ENCODE peak calls at places on chromosome 10, in five cellular contexts. M, B, K, E and L are unnamed samples.

GRCh38 chr10:14450041-14450491 is 119.3 kb upstream of the FRMD4A start:
- DNase-seq in M (no peak), B (no peak), K (no peak), E (no peak), L (peak; percentile 30)

GRCh38 chr10:33189373-33189772 is 145.1 kb downstream of the NRP1 start:
- DNase-seq in M (no peak), B (no peak), K (no peak), E (no peak), L (no peak)

GRCh38 chr10:78042058-78042751 is 8.5 kb downstream of the RPS24 start:
- DNase-seq in M (no peak), B (no peak), K (no peak), E (no peak), L (no peak)

GRCh38 chr10:33136781-33137180 is 178.8 kb upstream of the ITGB1 start:
- DNase-seq in M (no peak), B (no peak), K (no peak), E (no peak), L (no peak)

GRCh38 chr10:17145239-17145638 is 15.6 kb upstream of the CUBN start:
- DNase-seq in M (no peak), B (no peak), K (no peak), E (no peak), L (no peak)

GRCh38 chr10:43155716-43156115 is 17.5 kb downstream of the CSGALNACT2 start:
- DNase-seq in M (no peak), B (no peak), K (no peak), E (no peak), L (no peak)

GRCh38 chr10:118763202-118763988 is 8.6 kb upstream of the CACUL1 start:
- DNase-seq in M (no peak), B (no peak), K (no peak), E (no peak), L (no peak)

GRCh38 chr10:72449842-72450495 is 95.2 kb upstream of the DNAJB12 start:
- DNase-seq in M (no peak), B (no peak), K (no peak), E (no peak), L (peak; percentile 53)

GRCh38 chr10:93816123-93816747 is 58.5 kb downstream of the LGI1 start:
- DNase-seq in M (peak; percentile 83), B (no peak), K (peak; percentile 9), E (peak; percentile 76), L (peak; percentile 63)

GRCh38 chr10:70680899-70681730 is 8.8 kb downstream of the ADAMTS14 start:
- DNase-seq in M (no peak), B (no peak), K (no peak), E (no peak), L (no peak)

GRCh38 chr10:88095291-88095721 is 231.9 kb downstream of the PTEN start:
- DNase-seq in M (no peak), B (no peak), K (no peak), E (no peak), L (no peak)

GRCh38 chr10:73529089-73529832 is 33.4 kb upstream of the PPP3CB start:
- DNase-seq in M (peak; percentile 86), B (peak; percentile 4), K (peak; percentile 72), E (peak; percentile 95), L (peak; percentile 40)

GRCh38 chr10:108327706-108328105 is 1163.2 kb upstream of the SORCS1 start:
- DNase-seq in M (no peak), B (no peak), K (no peak), E (no peak), L (no peak)

GRCh38 chr10:127888526-127889312 is 4.0 kb downstream of the CLRN3 start:
- DNase-seq in M (no peak), B (no peak), K (no peak), E (no peak), L (no peak)

GRCh38 chr10:19250542-19250941 is 201.9 kb downstream of the MALRD1 start:
- DNase-seq in M (no peak), B (no peak), K (no peak), E (no peak), L (no peak)

GRCh38 chr10:103553743-103554487 is 60.4 kb downstream of the NEURL1 start:
- DNase-seq in M (no peak), B (no peak), K (no peak), E (no peak), L (no peak)

GRCh38 chr10:71312840-71313789 is 5.9 kb upstream of the SLC29A3 start:
- DNase-seq in M (peak; percentile 17), B (no peak), K (no peak), E (no peak), L (no peak)

GRCh38 chr10:104218751-104219150 is 13.4 kb downstream of the CFAP43 start:
- DNase-seq in M (no peak), B (no peak), K (no peak), E (no peak), L (no peak)

GRCh38 chr10:88062798-88063472 is 199.5 kb downstream of the PTEN start:
- DNase-seq in M (no peak), B (no peak), K (no peak), E (no peak), L (no peak)

GRCh38 chr10:34681933-34682332 is 133.2 kb downstream of the PARD3 start:
- DNase-seq in M (no peak), B (no peak), K (no peak), E (no peak), L (no peak)

GRCh38 chr10:6494934-6495592 is 85.0 kb downstream of the PRKCQ start:
- DNase-seq in M (no peak), B (peak; percentile 22), K (peak; percentile 78), E (no peak), L (no peak)

GRCh38 chr10:130531312-130531711 is 395.1 kb downstream of the GLRX3 start:
- DNase-seq in M (no peak), B (no peak), K (no peak), E (no peak), L (no peak)

GRCh38 chr10:9147475-9147874 is 1093.0 kb downstream of the GATA3 start:
- DNase-seq in M (no peak), B (no peak), K (no peak), E (no peak), L (no peak)

GRCh38 chr10:47409171-47409865 is 25.2 kb upstream of the ZNF488 start:
- DNase-seq in M (no peak), B (no peak), K (no peak), E (no peak), L (no peak)

GRCh38 chr10:131786756-131787605 is 113.8 kb upstream of the PPP2R2D start:
- DNase-seq in M (peak; percentile 51), B (no peak), K (no peak), E (peak; percentile 68), L (peak; percentile 54)

GRCh38 chr10:72186633-72187330 is 29.0 kb upstream of the ANAPC16 start:
- DNase-seq in M (peak; percentile 94), B (no peak), K (no peak), E (no peak), L (no peak)

GRCh38 chr10:27344568-27345454 is 104.2 kb upstream of the ACBD5 start:
- DNase-seq in M (no peak), B (no peak), K (no peak), E (peak; percentile 54), L (no peak)

GRCh38 chr10:36574212-36574611 is 551.2 kb upstream of the ANKRD30A start:
- DNase-seq in M (no peak), B (no peak), K (no peak), E (no peak), L (no peak)

GRCh38 chr10:130491698-130492050 is 355.5 kb downstream of the GLRX3 start:
- DNase-seq in M (no peak), B (no peak), K (no peak), E (no peak), L (no peak)

GRCh38 chr10:37857287-37858211 is at the start of gene ZNF248:
- DNase-seq in M (peak; percentile 97), B (peak; percentile 89), K (peak; percentile 96), E (peak; percentile 86), L (peak; percentile 97)

GRCh38 chr10:58991842-58992241 is 184.6 kb upstream of the PHYHIPL start:
- DNase-seq in M (no peak), B (no peak), K (no peak), E (no peak), L (no peak)
- H3K4me1 ChIP-seq in M (no peaks in the 10 kb centered on the region), B (no peaks in the 10 kb centered on the region), K (no peaks in the 10 kb centered on the region), E (peaks cover 2% of the 10 kb centered on the region), L (no peaks in the 10 kb centered on the region)

GRCh38 chr10:91592282-91593020 is 40.4 kb downstream of the PPP1R3C start:
- DNase-seq in M (no peak), B (no peak), K (no peak), E (no peak), L (no peak)

GRCh38 chr10:91590142-91590903 is 42.5 kb downstream of the PPP1R3C start:
- DNase-seq in M (no peak), B (no peak), K (no peak), E (no peak), L (peak; percentile 74)

GRCh38 chr10:91593366-91593765 is 39.5 kb downstream of the PPP1R3C start:
- DNase-seq in M (no peak), B (no peak), K (no peak), E (no peak), L (no peak)

GRCh38 chr10:91590904-91591791 is 41.7 kb downstream of the PPP1R3C start:
- DNase-seq in M (no peak), B (no peak), K (no peak), E (no peak), L (peak; percentile 51)

DNA sequence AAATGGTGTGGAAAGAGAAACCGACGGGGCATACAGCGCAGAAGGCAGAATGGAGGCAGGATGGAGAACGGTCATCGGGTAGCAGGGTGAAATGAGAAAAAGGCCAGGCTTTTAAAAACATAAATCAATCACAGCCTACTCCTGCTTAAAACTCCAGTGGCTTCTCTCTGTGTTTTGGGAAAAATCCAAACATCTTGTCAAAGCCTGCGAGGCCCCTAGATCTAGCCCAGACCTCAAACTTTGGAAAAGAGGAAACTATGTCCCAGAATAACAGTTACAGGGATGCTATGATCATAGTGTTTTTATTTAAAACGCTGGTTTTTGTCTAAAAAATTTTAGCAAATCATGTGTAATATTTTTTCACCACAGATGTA is 41.1 kb downstream of the PPP1R3C start:
- DNase-seq in M (no peak), B (no peak), K (no peak), E (no peak), L (no peak)
- H3K27ac ChIP-seq in M (no peak overlapping the region), B (no peak overlapping the region), K (no peak overlapping the region), E (no peak overlapping the region), L (peak overlapping the region; percentile 77)

GRCh38 chr10:113068178-113068890 is 118.3 kb downstream of the TCF7L2 start:
- DNase-seq in M (no peak), B (no peak), K (no peak), E (no peak), L (no peak)
- H3K4me1 ChIP-seq in M (peaks cover 3% of the 10 kb centered on the region), B (no peaks in the 10 kb centered on the region), K (no peaks in the 10 kb centered on the region), E (peaks cover 38% of the 10 kb centered on the region), L (peaks cover 81% of the 10 kb centered on the region)

DNA sequence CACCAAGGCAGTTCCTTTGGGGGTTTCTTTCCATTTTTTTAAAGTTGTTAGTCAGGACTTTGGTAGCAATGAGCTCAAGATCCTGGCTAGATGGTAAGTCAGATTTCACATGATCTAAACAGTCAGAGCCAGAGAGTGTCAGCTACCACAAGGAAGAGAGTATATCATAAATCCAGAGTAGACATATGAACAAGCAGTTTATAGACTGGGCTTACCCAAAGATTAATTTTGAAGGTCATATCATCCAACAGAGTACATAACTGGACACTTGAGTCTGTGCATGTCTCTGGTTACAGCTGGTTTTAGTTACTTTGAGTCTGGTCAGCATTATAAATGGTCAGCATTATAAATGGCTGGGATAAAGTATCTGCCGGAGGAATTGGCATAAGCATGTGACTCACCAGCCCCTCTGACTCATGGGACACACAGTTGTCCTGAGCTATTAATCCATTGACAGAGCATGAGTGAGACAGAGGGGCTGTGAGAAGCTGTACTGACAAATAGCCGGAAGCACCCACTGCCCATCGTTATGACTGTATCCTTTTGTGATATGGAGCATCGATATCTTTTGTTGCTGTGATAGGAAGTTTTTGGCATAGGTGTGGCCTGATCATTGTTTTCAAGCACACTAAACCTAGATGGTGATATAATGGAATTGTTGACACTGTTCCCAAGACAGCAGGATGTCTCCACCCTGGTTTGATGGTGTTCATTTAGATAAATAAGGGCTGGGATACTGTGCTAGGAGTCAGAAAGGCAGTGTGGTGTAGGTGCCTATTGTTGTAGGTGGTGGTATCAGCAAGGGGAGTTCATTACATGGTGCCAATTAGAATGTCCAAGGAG is 19.2 kb downstream of the PPP1R3C start:
- DNase-seq in M (no peak), B (no peak), K (no peak), E (no peak), L (no peak)
- H3K27ac ChIP-seq in M (no peak overlapping the region), B (no peak overlapping the region), K (no peak overlapping the region), E (no peak overlapping the region), L (peak overlapping the region; percentile 45)